ENCODE peak calls at places on chromosomes 16 and 17, in four cellular contexts. One of them, this sample, is unnamed.

GRCh38 chr16:7849891-7850290 is 517.2 kb downstream of the RBFOX1 start:
- DNase-seq in body of pancreas: peak; percentile 65
- DNase-seq in Panc1: no peak
- DNase-seq in IMR-90: no peak
- DNase-seq in this sample: no peak

GRCh38 chr17:7548585-7549400 is at the start of gene TNFSF12:
- DNase-seq in Panc1: no peak
- DNase-seq in body of pancreas: peak; percentile 67
- DNase-seq in IMR-90: peak; percentile 7
- DNase-seq in this sample: no peak

GRCh38 chr17:65551641-65552040 is 9.8 kb downstream of the AXIN2 start:
- DNase-seq in IMR-90: no peak
- DNase-seq in Panc1: no peak
- DNase-seq in body of pancreas: no peak
- DNase-seq in this sample: no peak

GRCh38 chr16:57945740-57946138 is 25.2 kb downstream of the CNGB1 start:
- DNase-seq in IMR-90: no peak
- DNase-seq in Panc1: no peak
- DNase-seq in body of pancreas: no peak
- DNase-seq in this sample: no peak

GRCh38 chr16:66099261-66099660 is 267.2 kb upstream of the CDH5 start:
- DNase-seq in body of pancreas: no peak
- DNase-seq in Panc1: no peak
- DNase-seq in IMR-90: no peak
- DNase-seq in this sample: no peak

GRCh38 chr16:87765473-87765775 is 362 bp downstream of the KLHDC4 start:
- DNase-seq in IMR-90: peak; percentile 7
- DNase-seq in Panc1: no peak
- DNase-seq in body of pancreas: no peak
- DNase-seq in this sample: no peak

GRCh38 chr17:28477928-28478327 is 4.5 kb downstream of the SLC13A2 start:
- DNase-seq in body of pancreas: no peak
- DNase-seq in Panc1: no peak
- DNase-seq in IMR-90: no peak
- DNase-seq in this sample: no peak

GRCh38 chr16:24816688-24817087 is 29.1 kb upstream of the SLC5A11 start:
- DNase-seq in Panc1: no peak
- DNase-seq in IMR-90: no peak
- DNase-seq in body of pancreas: no peak
- DNase-seq in this sample: no peak

GRCh38 chr16:69917311-69917710 is 33.8 kb upstream of the CLEC18A start:
- DNase-seq in body of pancreas: no peak
- DNase-seq in IMR-90: no peak
- DNase-seq in Panc1: no peak
- DNase-seq in this sample: no peak

GRCh38 chr16:72493681-72494415 is 321.9 kb upstream of the PMFBP1 start:
- DNase-seq in body of pancreas: no peak
- DNase-seq in Panc1: no peak
- DNase-seq in IMR-90: peak; percentile 65
- DNase-seq in this sample: no peak

GRCh38 chr17:65564793-65565192 is 3.3 kb upstream of the AXIN2 start:
- DNase-seq in Panc1: no peak
- DNase-seq in IMR-90: peak; percentile 40
- DNase-seq in body of pancreas: peak; percentile 83
- DNase-seq in this sample: no peak

GRCh38 chr17:42305543-42306384 is 17.5 kb downstream of the STAT5A start:
- DNase-seq in Panc1: no peak
- DNase-seq in body of pancreas: no peak
- DNase-seq in IMR-90: no peak
- DNase-seq in this sample: no peak

DNA sequence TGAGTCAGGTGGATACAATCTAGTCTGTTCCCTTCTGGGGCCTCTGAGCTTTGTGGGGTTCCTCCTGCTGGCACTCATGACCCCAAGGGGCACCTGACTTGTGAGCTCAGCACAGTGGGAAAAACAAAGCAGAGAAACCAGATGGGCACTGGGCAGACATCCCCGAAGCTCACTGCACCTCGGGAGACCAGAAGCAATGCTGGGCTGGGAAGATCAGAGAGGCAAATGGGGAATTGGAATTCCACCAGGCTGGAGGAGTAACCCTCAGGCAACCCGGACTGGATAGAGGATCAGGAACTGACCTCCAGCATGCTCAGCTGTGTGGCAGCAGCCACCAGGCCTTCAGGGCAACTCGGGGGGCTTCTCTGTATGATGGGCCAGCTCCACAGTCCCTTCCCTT is 50.3 kb downstream of the ABCC12 start:
- DNase-seq in Panc1: no peak
- DNase-seq in body of pancreas: peak; percentile 24
- DNase-seq in IMR-90: peak; percentile 23
- DNase-seq in this sample: no peak
- TF ChIP-seq CTCF in Panc1: no peak
- TF ChIP-seq CTCF in body of pancreas: no peak
- TF ChIP-seq CTCF in IMR-90: no peak
- TF ChIP-seq CTCF in this sample: no peak

GRCh38 chr16:30748634-30749445 is 615 bp downstream of the PHKG2 start:
- DNase-seq in body of pancreas: peak; percentile 35
- DNase-seq in IMR-90: peak; percentile 52
- DNase-seq in Panc1: no peak
- DNase-seq in this sample: peak; percentile 43
- H3K27ac ChIP-seq in body of pancreas: peak overlapping the region; percentile 91
- H3K27ac ChIP-seq in IMR-90: peak overlapping the region; percentile 89
- H3K27ac ChIP-seq in Panc1: no peak overlapping the region
- H3K27ac ChIP-seq in this sample: peak overlapping the region; percentile 48

GRCh38 chr17:39391448-39391847 is 10.0 kb downstream of the FBXL20 start:
- DNase-seq in Panc1: no peak
- DNase-seq in body of pancreas: no peak
- DNase-seq in IMR-90: no peak
- DNase-seq in this sample: no peak

DNA sequence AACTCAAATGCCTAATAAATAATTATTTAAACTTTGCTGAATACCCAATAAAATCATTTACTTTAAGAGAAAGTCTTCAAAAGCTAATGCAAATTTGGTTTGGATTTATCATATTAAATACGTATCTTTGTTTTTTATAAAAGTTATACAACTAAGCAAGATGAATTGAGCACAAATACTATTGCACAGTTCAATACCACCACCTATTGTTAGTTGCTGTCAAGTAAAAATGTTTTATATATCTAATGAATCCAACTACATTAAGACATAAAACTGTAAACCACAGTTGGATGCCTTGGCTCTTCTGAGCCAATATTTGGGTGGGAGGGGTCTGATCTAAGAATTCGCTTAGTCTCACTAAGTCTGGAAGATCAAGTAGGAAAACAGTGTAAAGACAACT is 7.7 kb downstream of the FBXL20 start:
- DNase-seq in body of pancreas: no peak
- DNase-seq in IMR-90: no peak
- DNase-seq in Panc1: no peak
- DNase-seq in this sample: no peak
- TF ChIP-seq CTCF in body of pancreas: no peak
- TF ChIP-seq CTCF in IMR-90: no peak
- TF ChIP-seq CTCF in Panc1: no peak
- TF ChIP-seq CTCF in this sample: no peak

DNA sequence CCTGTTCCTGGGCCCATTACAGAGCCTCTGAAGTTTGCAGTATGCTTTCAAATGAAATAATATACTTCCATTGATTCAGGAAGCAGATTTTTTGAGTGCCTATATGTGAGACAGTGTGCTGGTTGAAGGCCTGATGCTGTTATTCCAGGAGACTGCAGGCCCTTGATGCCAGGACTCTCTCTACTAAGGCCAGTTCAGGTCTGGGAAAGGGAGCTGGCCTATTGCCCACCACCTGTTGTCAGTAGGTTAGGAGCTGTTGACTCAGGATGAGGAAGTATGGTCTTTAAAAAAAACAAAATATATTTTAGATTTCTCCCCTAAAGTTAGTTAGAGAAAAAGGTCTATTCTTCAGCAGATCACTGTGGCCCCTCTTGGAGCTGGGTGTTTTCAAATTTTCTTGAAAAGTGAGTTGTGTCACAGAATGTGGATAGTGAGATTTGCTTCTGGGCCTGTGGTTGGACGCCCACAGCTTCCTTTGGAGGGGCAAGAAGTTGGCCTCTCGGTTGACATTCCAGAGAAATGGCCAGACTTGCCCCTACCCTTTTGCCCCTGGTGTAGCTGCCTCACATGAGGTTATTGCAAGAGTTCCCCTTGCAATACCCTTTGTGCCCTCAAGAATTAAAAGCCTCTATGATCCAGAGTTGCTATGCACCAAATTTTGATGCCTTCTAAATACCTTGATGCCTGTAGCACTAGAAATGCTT is 7.9 kb downstream of the ESRP2 start:
- DNase-seq in body of pancreas: peak; percentile 92
- DNase-seq in Panc1: no peak
- DNase-seq in IMR-90: no peak
- DNase-seq in this sample: no peak
- H3K27ac ChIP-seq in body of pancreas: peak overlapping the region; percentile 72
- H3K27ac ChIP-seq in Panc1: no peak overlapping the region
- H3K27ac ChIP-seq in IMR-90: no peak overlapping the region
- H3K27ac ChIP-seq in this sample: no peak overlapping the region

GRCh38 chr17:11268176-11268575 is 27.2 kb downstream of the SHISA6 start:
- DNase-seq in IMR-90: no peak
- DNase-seq in body of pancreas: no peak
- DNase-seq in Panc1: no peak
- DNase-seq in this sample: no peak

GRCh38 chr17:11269210-11269609 is 28.2 kb downstream of the SHISA6 start:
- DNase-seq in Panc1: no peak
- DNase-seq in IMR-90: no peak
- DNase-seq in body of pancreas: no peak
- DNase-seq in this sample: no peak

GRCh38 chr17:11264183-11264871 is 23.3 kb downstream of the SHISA6 start:
- DNase-seq in Panc1: no peak
- DNase-seq in IMR-90: no peak
- DNase-seq in body of pancreas: no peak
- DNase-seq in this sample: no peak
- TF ChIP-seq CTCF in Panc1: peak; percentile 31
- TF ChIP-seq CTCF in IMR-90: no peak
- TF ChIP-seq CTCF in body of pancreas: no peak
- TF ChIP-seq CTCF in this sample: peak; percentile 6

This sample was measured in brain microvascular endothelial cell.